ENCODE peak calls at places on chromosomes 1 and 21, in seven cellular contexts. One of them, this sample, is unnamed. For H3K4me1, the result is how much of the 10 kb centered on the place peaks cover.

GRCh38 chr21:23607782-23608181 is 1999.5 kb downstream of the MRPL39 start:
- DNase-seq in kidney: no peak
- DNase-seq in thoracic aorta: no peak
- DNase-seq in ovary: no peak
- DNase-seq in heart right ventricle: no peak
- DNase-seq in cardiac muscle cell: no peak
- DNase-seq in HCT116: no peak
- DNase-seq in this sample: no peak

GRCh38 chr1:245871881-245872280 is 635.2 kb downstream of the SMYD3 start:
- DNase-seq in kidney: no peak
- DNase-seq in thoracic aorta: no peak
- DNase-seq in ovary: no peak
- DNase-seq in heart right ventricle: no peak
- DNase-seq in cardiac muscle cell: peak
- DNase-seq in HCT116: no peak
- DNase-seq in this sample: no peak

GRCh38 chr1:244154882-244155531 is 103.9 kb downstream of the ZBTB18 start:
- DNase-seq in kidney: no peak
- DNase-seq in thoracic aorta: no peak
- DNase-seq in ovary: no peak
- DNase-seq in heart right ventricle: no peak
- DNase-seq in cardiac muscle cell: no peak
- DNase-seq in HCT116: no peak
- DNase-seq in this sample: peak

GRCh38 chr21:46603228-46603627 is 1.7 kb downstream of the S100B start:
- DNase-seq in kidney: no peak
- DNase-seq in thoracic aorta: no peak
- DNase-seq in ovary: no peak
- DNase-seq in heart right ventricle: no peak
- DNase-seq in cardiac muscle cell: no peak
- DNase-seq in HCT116: no peak
- DNase-seq in this sample: no peak

GRCh38 chr1:10168912-10169514 is 41.4 kb upstream of the KIF1B start:
- DNase-seq in kidney: no peak
- DNase-seq in thoracic aorta: no peak
- DNase-seq in ovary: no peak
- DNase-seq in heart right ventricle: no peak
- DNase-seq in cardiac muscle cell: no peak
- DNase-seq in HCT116: no peak
- DNase-seq in this sample: no peak

GRCh38 chr1:43348343-43348808 is 10.4 kb upstream of the CDC20 start:
- DNase-seq in kidney: peak
- DNase-seq in thoracic aorta: no peak
- DNase-seq in ovary: no peak
- DNase-seq in heart right ventricle: no peak
- DNase-seq in cardiac muscle cell: peak
- DNase-seq in HCT116: no peak
- DNase-seq in this sample: no peak

GRCh38 chr1:116571215-116571919 is 541 bp upstream of the CD58 start:
- DNase-seq in kidney: no peak
- DNase-seq in thoracic aorta: no peak
- DNase-seq in ovary: no peak
- DNase-seq in heart right ventricle: no peak
- DNase-seq in cardiac muscle cell: no peak
- DNase-seq in HCT116: no peak
- DNase-seq in this sample: no peak

GRCh38 chr1:171869097-171869496 is 27.8 kb downstream of the DNM3 start:
- DNase-seq in kidney: no peak
- DNase-seq in thoracic aorta: no peak
- DNase-seq in ovary: peak
- DNase-seq in heart right ventricle: no peak
- DNase-seq in cardiac muscle cell: peak
- DNase-seq in HCT116: no peak
- DNase-seq in this sample: no peak

GRCh38 chr1:98661544-98662353 is at the start of gene SNX7:
- DNase-seq in kidney: peak
- DNase-seq in thoracic aorta: peak
- DNase-seq in ovary: peak
- DNase-seq in heart right ventricle: peak
- DNase-seq in cardiac muscle cell: peak
- DNase-seq in HCT116: peak
- DNase-seq in this sample: peak

GRCh38 chr1:17167041-17167782 is 37.7 kb upstream of the PADI1 start:
- DNase-seq in kidney: no peak
- DNase-seq in thoracic aorta: no peak
- DNase-seq in ovary: no peak
- DNase-seq in heart right ventricle: no peak
- DNase-seq in cardiac muscle cell: no peak
- DNase-seq in HCT116: no peak
- DNase-seq in this sample: no peak

GRCh38 chr1:245888809-245889208 is 618.3 kb downstream of the SMYD3 start:
- DNase-seq in kidney: no peak
- DNase-seq in thoracic aorta: no peak
- DNase-seq in ovary: no peak
- DNase-seq in heart right ventricle: no peak
- DNase-seq in cardiac muscle cell: peak
- DNase-seq in HCT116: peak
- DNase-seq in this sample: no peak

GRCh38 chr1:185337221-185337620 is 20.2 kb upstream of the IVNS1ABP start:
- DNase-seq in kidney: no peak
- DNase-seq in thoracic aorta: no peak
- DNase-seq in ovary: no peak
- DNase-seq in heart right ventricle: no peak
- DNase-seq in cardiac muscle cell: peak
- DNase-seq in HCT116: no peak
- DNase-seq in this sample: no peak

GRCh38 chr1:204255225-204255624 is 41.4 kb upstream of the GOLT1A start:
- DNase-seq in kidney: no peak
- DNase-seq in thoracic aorta: no peak
- DNase-seq in ovary: no peak
- DNase-seq in heart right ventricle: no peak
- DNase-seq in cardiac muscle cell: no peak
- DNase-seq in HCT116: no peak
- DNase-seq in this sample: no peak

GRCh38 chr1:17207966-17208418 is 3.1 kb downstream of the PADI1 start:
- DNase-seq in kidney: no peak
- DNase-seq in thoracic aorta: no peak
- DNase-seq in ovary: no peak
- DNase-seq in heart right ventricle: no peak
- DNase-seq in cardiac muscle cell: peak
- DNase-seq in HCT116: peak
- DNase-seq in this sample: no peak

GRCh38 chr1:54542962-54543539 is 5.0 kb upstream of the ACOT11 start:
- DNase-seq in kidney: no peak
- DNase-seq in thoracic aorta: no peak
- DNase-seq in ovary: no peak
- DNase-seq in heart right ventricle: no peak
- DNase-seq in cardiac muscle cell: peak
- DNase-seq in HCT116: no peak
- DNase-seq in this sample: no peak

GRCh38 chr1:17893891-17894631 is 138.9 kb downstream of the ACTL8 start:
- DNase-seq in kidney: no peak
- DNase-seq in thoracic aorta: no peak
- DNase-seq in ovary: no peak
- DNase-seq in heart right ventricle: no peak
- DNase-seq in cardiac muscle cell: no peak
- DNase-seq in HCT116: no peak
- DNase-seq in this sample: no peak

GRCh38 chr1:150484431-150484830 is 2.8 kb upstream of the TARS2 start:
- DNase-seq in kidney: no peak
- DNase-seq in thoracic aorta: no peak
- DNase-seq in ovary: no peak
- DNase-seq in heart right ventricle: no peak
- DNase-seq in cardiac muscle cell: no peak
- DNase-seq in HCT116: no peak
- DNase-seq in this sample: peak

DNA sequence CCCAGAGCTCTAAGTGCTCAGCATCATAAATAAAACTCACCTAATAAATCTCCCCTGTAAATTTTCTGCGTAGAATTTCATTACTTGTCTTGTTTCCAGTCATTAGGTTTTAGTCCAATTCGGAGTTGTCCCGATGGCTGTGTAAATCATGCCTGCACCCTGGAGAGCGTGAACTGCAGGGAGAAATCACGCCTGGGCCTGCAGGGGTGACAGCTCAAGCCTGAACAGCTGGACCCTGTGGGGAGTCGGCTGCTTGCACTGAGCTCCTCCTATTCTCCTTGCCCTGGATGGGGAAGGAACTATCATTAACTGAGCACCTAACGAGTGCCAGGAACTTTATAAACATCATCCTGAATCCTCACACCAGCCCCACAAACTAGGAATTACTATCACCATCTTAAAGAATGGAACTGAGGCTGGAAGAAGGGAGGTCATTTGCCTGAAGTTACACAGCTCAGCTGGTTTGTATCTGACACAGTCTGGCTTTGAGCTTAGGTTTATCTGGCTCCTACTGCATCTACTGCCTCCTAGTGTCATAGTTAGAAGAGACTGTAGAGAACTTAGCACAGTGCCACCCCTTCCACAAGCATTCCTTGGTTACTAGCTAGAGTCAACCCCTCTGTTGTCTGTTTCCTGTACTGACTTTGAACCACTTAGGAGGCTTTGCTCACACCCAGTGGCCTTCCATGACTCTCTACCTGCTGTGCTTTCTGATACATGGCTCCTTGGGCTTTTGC is 25.1 kb upstream of the POU3F1 start:
- DNase-seq in kidney: no peak
- DNase-seq in thoracic aorta: no peak
- DNase-seq in ovary: no peak
- DNase-seq in heart right ventricle: no peak
- DNase-seq in cardiac muscle cell: peak
- DNase-seq in HCT116: no peak
- DNase-seq in this sample: no peak
- TF ChIP-seq CTCF in kidney: peak
- TF ChIP-seq CTCF in thoracic aorta: no peak
- TF ChIP-seq CTCF in ovary: no peak
- TF ChIP-seq CTCF in heart right ventricle: no peak
- TF ChIP-seq CTCF in cardiac muscle cell: peak
- TF ChIP-seq CTCF in HCT116: peak
- TF ChIP-seq CTCF in this sample: no peak

DNA sequence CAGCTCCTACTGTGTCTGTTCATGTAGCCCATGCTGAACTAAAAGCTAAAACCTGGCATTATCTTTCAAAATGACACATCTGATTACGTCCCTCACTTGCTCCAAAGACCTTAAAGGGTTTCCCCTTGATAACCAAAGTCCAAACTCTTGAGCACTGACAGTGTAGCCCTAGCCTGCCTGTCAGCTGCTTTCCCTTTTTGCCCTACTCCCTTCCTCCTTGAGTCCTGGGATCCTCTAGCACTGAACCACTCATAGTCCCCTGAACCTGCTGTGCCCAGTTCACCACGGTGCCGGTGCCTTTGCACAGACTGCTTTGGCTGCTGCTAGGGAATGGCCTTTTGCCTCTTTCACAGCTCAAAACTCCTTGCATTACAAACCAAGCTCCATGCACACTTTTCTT is 67.5 kb downstream of the PLXNA2 start:
- DNase-seq in kidney: no peak
- DNase-seq in thoracic aorta: no peak
- DNase-seq in ovary: no peak
- DNase-seq in heart right ventricle: no peak
- DNase-seq in cardiac muscle cell: no peak
- DNase-seq in HCT116: no peak
- DNase-seq in this sample: no peak
- H3K4me1 ChIP-seq in kidney: under half
- H3K4me1 ChIP-seq in thoracic aorta: under half
- H3K4me1 ChIP-seq in ovary: under half
- H3K4me1 ChIP-seq in heart right ventricle: half or more
- H3K4me1 ChIP-seq in cardiac muscle cell: half or more
- H3K4me1 ChIP-seq in HCT116: under half
- H3K4me1 ChIP-seq in this sample: under half

DNA sequence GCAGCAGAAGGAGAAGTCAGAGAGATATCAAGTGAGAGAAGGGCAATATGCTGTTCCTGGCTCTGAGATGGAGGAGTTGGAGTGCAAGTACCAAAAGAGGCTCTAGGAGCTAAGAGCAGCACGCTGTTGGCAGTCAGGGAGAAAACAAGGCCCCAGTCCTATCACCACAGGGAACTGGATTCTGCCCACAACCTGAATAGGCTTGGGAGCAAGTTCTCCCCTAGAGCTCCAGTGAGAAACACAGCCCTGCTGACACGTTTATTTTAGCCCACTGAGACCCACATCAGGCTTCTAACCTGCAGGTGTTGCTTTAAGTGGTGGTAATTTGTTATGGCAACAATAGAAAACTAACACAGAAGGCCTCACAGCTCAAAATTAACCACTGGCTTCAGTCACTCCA is 31.8 kb upstream of the ZNF644 start:
- DNase-seq in kidney: no peak
- DNase-seq in thoracic aorta: no peak
- DNase-seq in ovary: no peak
- DNase-seq in heart right ventricle: no peak
- DNase-seq in cardiac muscle cell: no peak
- DNase-seq in HCT116: no peak
- DNase-seq in this sample: no peak
- TF ChIP-seq CTCF in kidney: no peak
- TF ChIP-seq CTCF in thoracic aorta: no peak
- TF ChIP-seq CTCF in ovary: no peak
- TF ChIP-seq CTCF in heart right ventricle: no peak
- TF ChIP-seq CTCF in cardiac muscle cell: no peak
- TF ChIP-seq CTCF in HCT116: no peak
- TF ChIP-seq CTCF in this sample: no peak

GRCh38 chr1:228410015-228410414 is 3.4 kb upstream of the TRIM11 start:
- DNase-seq in kidney: no peak
- DNase-seq in thoracic aorta: no peak
- DNase-seq in ovary: no peak
- DNase-seq in heart right ventricle: no peak
- DNase-seq in cardiac muscle cell: peak
- DNase-seq in HCT116: no peak
- DNase-seq in this sample: no peak

GRCh38 chr1:228411548-228412430 is 4.9 kb downstream of the TRIM17 start:
- DNase-seq in kidney: no peak
- DNase-seq in thoracic aorta: no peak
- DNase-seq in ovary: no peak
- DNase-seq in heart right ventricle: no peak
- DNase-seq in cardiac muscle cell: no peak
- DNase-seq in HCT116: no peak
- DNase-seq in this sample: no peak

GRCh38 chr1:228408869-228409805 is 2.5 kb upstream of the TRIM11 start:
- DNase-seq in kidney: no peak
- DNase-seq in thoracic aorta: no peak
- DNase-seq in ovary: no peak
- DNase-seq in heart right ventricle: no peak
- DNase-seq in cardiac muscle cell: no peak
- DNase-seq in HCT116: no peak
- DNase-seq in this sample: no peak

GRCh38 chr1:228410671-228411070 is 4.0 kb upstream of the TRIM11 start:
- DNase-seq in kidney: no peak
- DNase-seq in thoracic aorta: no peak
- DNase-seq in ovary: no peak
- DNase-seq in heart right ventricle: no peak
- DNase-seq in cardiac muscle cell: no peak
- DNase-seq in HCT116: no peak
- DNase-seq in this sample: no peak

GRCh38 chr1:228411121-228411520 is 4.5 kb upstream of the TRIM11 start:
- DNase-seq in kidney: no peak
- DNase-seq in thoracic aorta: no peak
- DNase-seq in ovary: no peak
- DNase-seq in heart right ventricle: no peak
- DNase-seq in cardiac muscle cell: no peak
- DNase-seq in HCT116: no peak
- DNase-seq in this sample: no peak
- H3K4me1 ChIP-seq in kidney: under half
- H3K4me1 ChIP-seq in thoracic aorta: under half
- H3K4me1 ChIP-seq in ovary: under half
- H3K4me1 ChIP-seq in heart right ventricle: under half
- H3K4me1 ChIP-seq in cardiac muscle cell: under half
- H3K4me1 ChIP-seq in HCT116: under half
- H3K4me1 ChIP-seq in this sample: under half

This sample was measured in sigmoid colon.